ENCODE peak calls at places on chromosomes 3 and 15, in four cellular contexts. H is T-cell; M is left colon; U is naive thymus-derived CD4-positive, alpha-beta T cell. L is an unnamed sample.

GRCh38 chr3:175212896-175213295 is 353.8 kb downstream of the NAALADL2 start:
- DNase-seq in H (no peak), M (no peak), U (no peak), L (no peak)

GRCh38 chr3:192875971-192876565 is 41.6 kb downstream of the MB21D2 start:
- DNase-seq in H (no peak), M (no peak), U (no peak), L (no peak)

GRCh38 chr3:41223078-41223477 is 23.8 kb downstream of the CTNNB1 start:
- DNase-seq in H (no peak), M (no peak), U (no peak), L (no peak)

GRCh38 chr3:152446495-152446894 is 177.8 kb downstream of the MBNL1 start:
- DNase-seq in H (no peak), M (no peak), U (no peak), L (no peak)

GRCh38 chr3:15206662-15207576 is 873 bp downstream of the CAPN7 start:
- DNase-seq in H (peak), M (peak), U (peak), L (peak)

GRCh38 chr15:67186226-67186649 is 68.2 kb downstream of the AAGAB start:
- DNase-seq in H (no peak), M (no peak), U (no peak), L (no peak)

GRCh38 chr3:173690542-173690941 is 293.0 kb downstream of the NLGN1 start:
- DNase-seq in H (no peak), M (no peak), U (no peak), L (no peak)

GRCh38 chr3:58353722-58354553 is 21.2 kb downstream of the PXK start:
- DNase-seq in H (peak), M (no peak), U (peak), L (no peak)

GRCh38 chr15:80920271-80920699 is 69.3 kb downstream of the MESD start:
- DNase-seq in H (no peak), M (no peak), U (no peak), L (no peak)

GRCh38 chr15:90594297-90594696 is 64.6 kb downstream of the CRTC3 start:
- DNase-seq in H (peak), M (peak), U (peak), L (peak)

GRCh38 chr15:74175271-74176191 is 2.0 kb downstream of the ISLR start:
- DNase-seq in H (no peak), M (no peak), U (no peak), L (no peak)

L was measured in effector memory CD8-positive, alpha-beta T cell.